ENCODE peak calls at places on chromosomes 16 and 17, in eight cellular contexts. One of them, this sample, is unnamed.

GRCh38 chr17:76276461-76277299 is 11.5 kb downstream of the UBALD2 start:
- DNase-seq in heart right ventricle: no peak
- DNase-seq in neuronal stem cell: no peak
- DNase-seq in ovary: no peak
- DNase-seq in CD8-positive, alpha-beta memory T cell: no peak
- DNase-seq in RWPE2: no peak
- DNase-seq in esophagus muscularis mucosa: no peak
- DNase-seq in foreskin keratinocyte: no peak
- DNase-seq in this sample: no peak

GRCh38 chr16:69349508-69349907 is 2.1 kb downstream of the TMED6 start:
- DNase-seq in foreskin keratinocyte: no peak
- DNase-seq in heart right ventricle: no peak
- DNase-seq in CD8-positive, alpha-beta memory T cell: no peak
- DNase-seq in esophagus muscularis mucosa: no peak
- DNase-seq in RWPE2: no peak
- DNase-seq in neuronal stem cell: no peak
- DNase-seq in ovary: no peak
- DNase-seq in this sample: no peak

GRCh38 chr16:51637744-51638100 is 486.7 kb upstream of the SALL1 start:
- DNase-seq in neuronal stem cell: no peak
- DNase-seq in heart right ventricle: no peak
- DNase-seq in RWPE2: no peak
- DNase-seq in foreskin keratinocyte: no peak
- DNase-seq in ovary: no peak
- DNase-seq in esophagus muscularis mucosa: no peak
- DNase-seq in CD8-positive, alpha-beta memory T cell: no peak
- DNase-seq in this sample: no peak

GRCh38 chr17:61403846-61404701 is 4.4 kb downstream of the TBX2 start:
- DNase-seq in heart right ventricle: no peak
- DNase-seq in foreskin keratinocyte: peak; percentile 40
- DNase-seq in ovary: peak; percentile 15
- DNase-seq in neuronal stem cell: no peak
- DNase-seq in CD8-positive, alpha-beta memory T cell: peak; percentile 48
- DNase-seq in RWPE2: no peak
- DNase-seq in esophagus muscularis mucosa: no peak
- DNase-seq in this sample: no peak

GRCh38 chr16:75102595-75102994 is 14.0 kb downstream of the LDHD start:
- DNase-seq in heart right ventricle: no peak
- DNase-seq in RWPE2: no peak
- DNase-seq in neuronal stem cell: no peak
- DNase-seq in esophagus muscularis mucosa: no peak
- DNase-seq in foreskin keratinocyte: no peak
- DNase-seq in CD8-positive, alpha-beta memory T cell: no peak
- DNase-seq in ovary: no peak
- DNase-seq in this sample: no peak

GRCh38 chr17:48551601-48552452 is 6.9 kb upstream of the HOXB2 start:
- DNase-seq in esophagus muscularis mucosa: no peak
- DNase-seq in CD8-positive, alpha-beta memory T cell: peak; percentile 33
- DNase-seq in ovary: no peak
- DNase-seq in foreskin keratinocyte: no peak
- DNase-seq in RWPE2: no peak
- DNase-seq in neuronal stem cell: no peak
- DNase-seq in heart right ventricle: no peak
- DNase-seq in this sample: no peak

GRCh38 chr16:58476791-58477190 is 23.2 kb upstream of the NDRG4 start:
- DNase-seq in ovary: no peak
- DNase-seq in neuronal stem cell: no peak
- DNase-seq in RWPE2: no peak
- DNase-seq in CD8-positive, alpha-beta memory T cell: no peak
- DNase-seq in foreskin keratinocyte: no peak
- DNase-seq in heart right ventricle: no peak
- DNase-seq in esophagus muscularis mucosa: no peak
- DNase-seq in this sample: no peak

GRCh38 chr17:45852535-45853297 is 8.0 kb downstream of the SPPL2C start:
- DNase-seq in esophagus muscularis mucosa: no peak
- DNase-seq in foreskin keratinocyte: no peak
- DNase-seq in neuronal stem cell: peak; percentile 76
- DNase-seq in CD8-positive, alpha-beta memory T cell: peak; percentile 59
- DNase-seq in heart right ventricle: peak; percentile 38
- DNase-seq in RWPE2: no peak
- DNase-seq in ovary: peak; percentile 50
- DNase-seq in this sample: peak; percentile 59

GRCh38 chr16:83338138-83338537 is 469.6 kb upstream of the HSBP1 start:
- DNase-seq in RWPE2: no peak
- DNase-seq in heart right ventricle: no peak
- DNase-seq in esophagus muscularis mucosa: no peak
- DNase-seq in ovary: no peak
- DNase-seq in foreskin keratinocyte: no peak
- DNase-seq in CD8-positive, alpha-beta memory T cell: no peak
- DNase-seq in neuronal stem cell: no peak
- DNase-seq in this sample: no peak

GRCh38 chr17:63833741-63834373 is 6.4 kb upstream of the FTSJ3 start:
- DNase-seq in ovary: no peak
- DNase-seq in foreskin keratinocyte: no peak
- DNase-seq in heart right ventricle: no peak
- DNase-seq in CD8-positive, alpha-beta memory T cell: no peak
- DNase-seq in esophagus muscularis mucosa: no peak
- DNase-seq in neuronal stem cell: no peak
- DNase-seq in RWPE2: no peak
- DNase-seq in this sample: no peak

GRCh38 chr17:44376124-44376523 is 12.5 kb upstream of the FAM171A2 start:
- DNase-seq in heart right ventricle: peak; percentile 64
- DNase-seq in esophagus muscularis mucosa: no peak
- DNase-seq in RWPE2: no peak
- DNase-seq in foreskin keratinocyte: no peak
- DNase-seq in neuronal stem cell: no peak
- DNase-seq in CD8-positive, alpha-beta memory T cell: no peak
- DNase-seq in ovary: peak; percentile 59
- DNase-seq in this sample: no peak

GRCh38 chr17:62705116-62705515 is 77.6 kb downstream of the MRC2 start:
- DNase-seq in CD8-positive, alpha-beta memory T cell: peak; percentile 43
- DNase-seq in neuronal stem cell: no peak
- DNase-seq in foreskin keratinocyte: no peak
- DNase-seq in RWPE2: peak; percentile 29
- DNase-seq in esophagus muscularis mucosa: no peak
- DNase-seq in heart right ventricle: peak; percentile 52
- DNase-seq in ovary: no peak
- DNase-seq in this sample: no peak

GRCh38 chr16:78773316-78773715 is 673.9 kb downstream of the WWOX start:
- DNase-seq in ovary: no peak
- DNase-seq in neuronal stem cell: no peak
- DNase-seq in esophagus muscularis mucosa: no peak
- DNase-seq in RWPE2: no peak
- DNase-seq in CD8-positive, alpha-beta memory T cell: no peak
- DNase-seq in foreskin keratinocyte: no peak
- DNase-seq in heart right ventricle: no peak
- DNase-seq in this sample: no peak

GRCh38 chr17:54662978-54663876 is 237.4 kb upstream of the TOM1L1 start:
- DNase-seq in heart right ventricle: no peak
- DNase-seq in CD8-positive, alpha-beta memory T cell: peak; percentile 26
- DNase-seq in esophagus muscularis mucosa: no peak
- DNase-seq in neuronal stem cell: no peak
- DNase-seq in ovary: no peak
- DNase-seq in RWPE2: no peak
- DNase-seq in foreskin keratinocyte: no peak
- DNase-seq in this sample: no peak

GRCh38 chr17:61551255-61551742 is 39.7 kb downstream of the NACA2 start:
- DNase-seq in ovary: no peak
- DNase-seq in heart right ventricle: no peak
- DNase-seq in esophagus muscularis mucosa: no peak
- DNase-seq in RWPE2: no peak
- DNase-seq in foreskin keratinocyte: no peak
- DNase-seq in CD8-positive, alpha-beta memory T cell: no peak
- DNase-seq in neuronal stem cell: peak; percentile 3
- DNase-seq in this sample: no peak

GRCh38 chr17:28112199-28112995 is 69.9 kb downstream of the NLK start:
- DNase-seq in neuronal stem cell: no peak
- DNase-seq in CD8-positive, alpha-beta memory T cell: no peak
- DNase-seq in heart right ventricle: no peak
- DNase-seq in ovary: no peak
- DNase-seq in esophagus muscularis mucosa: no peak
- DNase-seq in RWPE2: no peak
- DNase-seq in foreskin keratinocyte: no peak
- DNase-seq in this sample: no peak

GRCh38 chr16:6206080-6206479 is 1108.5 kb upstream of the EEF2KMT start:
- DNase-seq in RWPE2: no peak
- DNase-seq in ovary: no peak
- DNase-seq in neuronal stem cell: no peak
- DNase-seq in CD8-positive, alpha-beta memory T cell: no peak
- DNase-seq in foreskin keratinocyte: no peak
- DNase-seq in esophagus muscularis mucosa: no peak
- DNase-seq in heart right ventricle: no peak
- DNase-seq in this sample: no peak

GRCh38 chr17:70859829-70860228 is 690.5 kb downstream of the KCNJ2 start:
- DNase-seq in CD8-positive, alpha-beta memory T cell: no peak
- DNase-seq in RWPE2: no peak
- DNase-seq in foreskin keratinocyte: no peak
- DNase-seq in neuronal stem cell: no peak
- DNase-seq in ovary: no peak
- DNase-seq in heart right ventricle: no peak
- DNase-seq in esophagus muscularis mucosa: no peak
- DNase-seq in this sample: no peak

GRCh38 chr16:88454315-88455057 is 1.4 kb downstream of the ZFPM1 start:
- DNase-seq in heart right ventricle: no peak
- DNase-seq in CD8-positive, alpha-beta memory T cell: peak; percentile 69
- DNase-seq in RWPE2: no peak
- DNase-seq in esophagus muscularis mucosa: no peak
- DNase-seq in ovary: no peak
- DNase-seq in foreskin keratinocyte: no peak
- DNase-seq in neuronal stem cell: no peak
- DNase-seq in this sample: peak; percentile 61

GRCh38 chr16:88453621-88454314 is 688 bp downstream of the ZFPM1 start:
- DNase-seq in esophagus muscularis mucosa: no peak
- DNase-seq in neuronal stem cell: no peak
- DNase-seq in heart right ventricle: no peak
- DNase-seq in ovary: no peak
- DNase-seq in CD8-positive, alpha-beta memory T cell: peak; percentile 61
- DNase-seq in RWPE2: no peak
- DNase-seq in foreskin keratinocyte: no peak
- DNase-seq in this sample: peak; percentile 44

GRCh38 chr16:88451586-88452484 is 1.2 kb upstream of the ZFPM1 start:
- DNase-seq in ovary: no peak
- DNase-seq in neuronal stem cell: no peak
- DNase-seq in esophagus muscularis mucosa: no peak
- DNase-seq in foreskin keratinocyte: no peak
- DNase-seq in RWPE2: no peak
- DNase-seq in heart right ventricle: no peak
- DNase-seq in CD8-positive, alpha-beta memory T cell: peak; percentile 57
- DNase-seq in this sample: no peak

GRCh38 chr16:88453217-88453531 is at the start of gene ZFPM1:
- DNase-seq in RWPE2: no peak
- DNase-seq in esophagus muscularis mucosa: no peak
- DNase-seq in ovary: no peak
- DNase-seq in foreskin keratinocyte: no peak
- DNase-seq in heart right ventricle: no peak
- DNase-seq in neuronal stem cell: no peak
- DNase-seq in CD8-positive, alpha-beta memory T cell: no peak
- DNase-seq in this sample: no peak

DNA sequence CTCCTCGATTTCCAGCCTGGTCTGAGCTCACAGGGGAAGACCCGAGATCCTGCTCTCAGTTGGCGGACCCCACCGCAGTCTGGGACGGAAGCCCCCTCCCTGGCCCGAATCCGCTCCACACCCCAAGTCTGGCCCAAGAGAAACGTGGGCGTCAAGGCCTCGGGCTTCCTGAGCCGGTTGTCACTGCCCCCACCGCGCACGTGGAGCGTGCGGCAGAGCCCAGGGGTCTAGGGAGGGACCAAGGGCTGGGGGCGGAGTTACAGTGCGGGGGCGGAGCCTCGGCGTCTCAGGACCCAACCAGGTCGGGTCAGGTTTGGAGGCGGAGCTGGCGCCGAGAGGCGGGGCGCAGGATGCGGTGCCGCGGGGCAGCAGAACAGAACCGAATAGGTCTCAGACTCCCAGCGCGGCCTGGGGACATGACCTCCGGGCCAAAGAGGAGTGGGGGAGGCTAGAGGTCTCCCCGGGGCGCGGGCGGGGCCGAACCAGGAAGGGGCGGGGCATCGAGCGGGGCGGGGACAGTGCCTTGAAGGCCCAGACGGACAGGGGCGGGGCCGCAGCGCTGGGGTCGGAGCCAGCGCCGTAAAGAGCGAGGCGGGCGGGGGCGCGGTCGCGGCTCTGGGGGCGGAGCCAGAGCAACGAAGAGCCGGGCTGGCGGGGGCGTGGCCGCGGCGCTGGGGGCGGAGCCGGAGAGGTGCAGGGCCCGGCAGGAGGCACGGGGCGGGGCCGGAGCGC is 429 bp upstream of the ZFPM1 start:
- DNase-seq in RWPE2: peak; percentile 94
- DNase-seq in heart right ventricle: peak; percentile 96
- DNase-seq in ovary: peak; percentile 99
- DNase-seq in esophagus muscularis mucosa: peak; percentile 99
- DNase-seq in foreskin keratinocyte: peak; percentile 56
- DNase-seq in CD8-positive, alpha-beta memory T cell: peak; percentile 98
- DNase-seq in neuronal stem cell: peak; percentile 97
- DNase-seq in this sample: peak; percentile 99
- H3K27me3 ChIP-seq in RWPE2: no peaks in the 10 kb centered on the region
- H3K27me3 ChIP-seq in heart right ventricle: no peaks in the 10 kb centered on the region
- H3K27me3 ChIP-seq in ovary: peaks cover 4% of the 10 kb centered on the region
- H3K27me3 ChIP-seq in esophagus muscularis mucosa: peaks cover 39% of the 10 kb centered on the region
- H3K27me3 ChIP-seq in foreskin keratinocyte: no peaks in the 10 kb centered on the region
- H3K27me3 ChIP-seq in CD8-positive, alpha-beta memory T cell: no peaks in the 10 kb centered on the region
- H3K27me3 ChIP-seq in neuronal stem cell: peaks cover 43% of the 10 kb centered on the region
- H3K27me3 ChIP-seq in this sample: no peaks in the 10 kb centered on the region

GRCh38 chr16:86496929-86497381 is 13.4 kb upstream of the FOXF1 start:
- DNase-seq in CD8-positive, alpha-beta memory T cell: no peak
- DNase-seq in RWPE2: no peak
- DNase-seq in foreskin keratinocyte: no peak
- DNase-seq in heart right ventricle: no peak
- DNase-seq in neuronal stem cell: no peak
- DNase-seq in esophagus muscularis mucosa: no peak
- DNase-seq in ovary: no peak
- DNase-seq in this sample: no peak
- H3K27me3 ChIP-seq in CD8-positive, alpha-beta memory T cell: peaks cover 19% of the 10 kb centered on the region
- H3K27me3 ChIP-seq in RWPE2: peaks cover 99% of the 10 kb centered on the region
- H3K27me3 ChIP-seq in foreskin keratinocyte: peaks cover 98% of the 10 kb centered on the region
- H3K27me3 ChIP-seq in heart right ventricle: peaks cover 73% of the 10 kb centered on the region
- H3K27me3 ChIP-seq in neuronal stem cell: peaks cover 97% of the 10 kb centered on the region
- H3K27me3 ChIP-seq in esophagus muscularis mucosa: peaks cover 73% of the 10 kb centered on the region
- H3K27me3 ChIP-seq in ovary: no peaks in the 10 kb centered on the region
- H3K27me3 ChIP-seq in this sample: peaks cover 32% of the 10 kb centered on the region

DNA sequence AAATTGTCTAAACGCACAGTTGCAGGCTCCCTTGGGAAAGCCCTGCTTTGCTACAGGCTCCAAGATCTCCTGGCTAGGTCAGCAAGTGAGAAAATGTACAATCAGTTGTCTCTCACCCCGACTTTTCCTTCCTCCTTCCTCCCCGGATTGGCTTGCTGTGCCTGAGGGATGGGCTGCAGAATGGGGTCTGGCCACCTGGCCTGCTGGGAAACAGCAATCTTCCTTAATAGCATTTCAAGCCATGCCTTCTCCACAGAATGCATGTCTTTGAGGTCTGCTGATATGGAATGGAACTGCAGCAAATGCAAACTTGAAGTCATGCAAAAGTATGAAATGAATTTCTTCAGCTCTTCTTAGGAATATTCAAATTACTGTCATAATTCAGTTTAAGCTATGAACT is 42.9 kb upstream of the SLFN13 start:
- DNase-seq in ovary: no peak
- DNase-seq in neuronal stem cell: no peak
- DNase-seq in heart right ventricle: no peak
- DNase-seq in CD8-positive, alpha-beta memory T cell: no peak
- DNase-seq in RWPE2: no peak
- DNase-seq in foreskin keratinocyte: no peak
- DNase-seq in esophagus muscularis mucosa: no peak
- DNase-seq in this sample: no peak
- H3K27me3 ChIP-seq in ovary: no peaks in the 10 kb centered on the region
- H3K27me3 ChIP-seq in neuronal stem cell: peaks cover 99% of the 10 kb centered on the region
- H3K27me3 ChIP-seq in heart right ventricle: peaks cover 9% of the 10 kb centered on the region
- H3K27me3 ChIP-seq in CD8-positive, alpha-beta memory T cell: no peaks in the 10 kb centered on the region
- H3K27me3 ChIP-seq in RWPE2: peaks cover 100% of the 10 kb centered on the region
- H3K27me3 ChIP-seq in foreskin keratinocyte: peaks cover 100% of the 10 kb centered on the region
- H3K27me3 ChIP-seq in esophagus muscularis mucosa: peaks cover 100% of the 10 kb centered on the region
- H3K27me3 ChIP-seq in this sample: peaks cover 65% of the 10 kb centered on the region

GRCh38 chr17:79795795-79796569 is 895 bp downstream of the CBX8 start:
- DNase-seq in esophagus muscularis mucosa: no peak
- DNase-seq in neuronal stem cell: no peak
- DNase-seq in CD8-positive, alpha-beta memory T cell: no peak
- DNase-seq in RWPE2: no peak
- DNase-seq in heart right ventricle: no peak
- DNase-seq in foreskin keratinocyte: no peak
- DNase-seq in ovary: no peak
- DNase-seq in this sample: no peak
- H3K27me3 ChIP-seq in esophagus muscularis mucosa: peaks cover 76% of the 10 kb centered on the region
- H3K27me3 ChIP-seq in neuronal stem cell: peaks cover 45% of the 10 kb centered on the region
- H3K27me3 ChIP-seq in CD8-positive, alpha-beta memory T cell: peaks cover 44% of the 10 kb centered on the region
- H3K27me3 ChIP-seq in RWPE2: peaks cover 59% of the 10 kb centered on the region
- H3K27me3 ChIP-seq in heart right ventricle: peaks cover 38% of the 10 kb centered on the region
- H3K27me3 ChIP-seq in foreskin keratinocyte: peaks cover 62% of the 10 kb centered on the region
- H3K27me3 ChIP-seq in ovary: peaks cover 23% of the 10 kb centered on the region
- H3K27me3 ChIP-seq in this sample: peaks cover 5% of the 10 kb centered on the region

This sample was measured in body of pancreas.